ENCODE peak calls at places on chromosomes 6 and 20, in four cellular contexts. P is HepG2, A is neural progenitor cell, X is PC-9. N is an unnamed sample.

GRCh38 chr20:59735917-59736316 is 131.6 kb downstream of the PHACTR3 start:
- DNase-seq in X (no peak), P (no peak), A (no peak), N (no peak)

GRCh38 chr20:62961310-62961783 is 8.8 kb downstream of the SLC17A9 start:
- DNase-seq in X (no peak), A (peak; percentile 48), P (no peak), N (no peak)

GRCh38 chr20:33042430-33042829 is 11.0 kb downstream of the BPIFB6 start:
- DNase-seq in A (no peak), X (no peak), P (no peak), N (no peak)

GRCh38 chr6:151716446-151717047 is 90.9 kb upstream of the ESR1 start:
- DNase-seq in X (peak; percentile 47), P (peak; percentile 66), A (no peak), N (no peak)

GRCh38 chr20:38184098-38184497 is 19.0 kb upstream of the TGM2 start:
- DNase-seq in P (no peak), X (peak; percentile 98), A (no peak), N (no peak)

GRCh38 chr6:169934699-169935347 is 183.4 kb downstream of the ERMARD start:
- DNase-seq in P (no peak), A (no peak), X (no peak), N (no peak)

GRCh38 chr20:35010405-35011192 is 54.9 kb downstream of the MYH7B start:
- DNase-seq in A (no peak), X (no peak), P (no peak), N (no peak)

GRCh38 chr6:166955865-166956443 is 396 bp downstream of the RNASET2 start:
- DNase-seq in A (peak; percentile 87), X (peak; percentile 37), P (no peak), N (no peak)

GRCh38 chr20:54078296-54078695 is 7.9 kb upstream of the BCAS1 start:
- DNase-seq in A (no peak), X (no peak), P (peak; percentile 49), N (peak; percentile 89)

GRCh38 chr20:46399401-46399800 is 7.0 kb downstream of the ELMO2 start:
- DNase-seq in A (no peak), P (no peak), X (no peak), N (peak; percentile 51)

GRCh38 chr6:104771258-104771832 is 88.4 kb downstream of the HACE1 start:
- DNase-seq in P (peak; percentile 10), A (no peak), X (no peak), N (peak; percentile 10)

DNA sequence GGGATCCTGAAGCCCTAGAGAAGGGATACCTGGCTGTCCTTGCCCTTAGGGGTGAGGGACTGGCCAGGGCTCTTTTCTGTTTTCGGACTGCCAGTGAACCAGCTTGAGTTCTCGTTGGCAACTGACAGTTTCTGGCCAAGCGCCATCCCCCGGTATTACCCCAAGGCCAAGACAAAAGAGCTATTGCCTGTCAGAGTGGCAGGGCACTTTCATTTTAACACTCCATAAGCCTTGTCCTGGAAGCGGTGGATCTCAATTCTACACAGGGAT is 967 bp upstream of the CPXM1 start:
- DNase-seq in X (no peak), P (no peak), A (peak; percentile 15), N (no peak)
- TF ChIP-seq EZH2 in X (no peak), P (no peak), A (no peak), N (no peak)

GRCh38 chr6:20441921-20442320 is 40.2 kb downstream of the E2F3 start:
- DNase-seq in X (no peak), A (no peak), P (peak; percentile 65), N (no peak)

GRCh38 chr6:20444786-20445271 is 43.1 kb downstream of the E2F3 start:
- DNase-seq in P (no peak), X (no peak), A (no peak), N (no peak)

GRCh38 chr6:20447581-20448132 is 46.0 kb downstream of the E2F3 start:
- DNase-seq in P (no peak), A (no peak), X (no peak), N (no peak)

GRCh38 chr6:20448828-20449227 is 47.1 kb downstream of the E2F3 start:
- DNase-seq in P (peak; percentile 41), A (no peak), X (no peak), N (no peak)

DNA sequence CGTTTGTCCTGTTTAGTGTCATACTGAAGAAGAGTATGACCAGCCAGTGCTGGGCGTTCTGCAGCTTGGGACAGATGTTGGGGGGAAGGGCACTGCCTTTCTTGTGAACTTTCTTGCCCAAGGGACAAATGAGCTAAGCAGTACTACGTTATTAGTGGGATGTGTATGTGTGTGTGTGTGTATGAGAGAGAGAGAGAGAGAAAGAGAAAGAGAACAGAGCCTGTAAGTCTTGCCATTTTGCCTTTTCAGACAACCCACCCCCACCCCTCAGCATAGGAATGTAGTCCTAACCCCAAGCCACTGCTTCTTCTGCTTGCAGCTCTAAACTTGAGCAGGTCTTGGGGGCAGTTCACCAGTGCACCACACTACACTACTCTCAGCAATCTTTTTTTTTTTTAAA is 45.5 kb downstream of the E2F3 start:
- DNase-seq in X (no peak), A (no peak), P (no peak), N (no peak)
- H3K4me2 ChIP-seq in X (no peak overlapping the region), A (no peak overlapping the region), P (no peak overlapping the region), N (no peak overlapping the region)

DNA sequence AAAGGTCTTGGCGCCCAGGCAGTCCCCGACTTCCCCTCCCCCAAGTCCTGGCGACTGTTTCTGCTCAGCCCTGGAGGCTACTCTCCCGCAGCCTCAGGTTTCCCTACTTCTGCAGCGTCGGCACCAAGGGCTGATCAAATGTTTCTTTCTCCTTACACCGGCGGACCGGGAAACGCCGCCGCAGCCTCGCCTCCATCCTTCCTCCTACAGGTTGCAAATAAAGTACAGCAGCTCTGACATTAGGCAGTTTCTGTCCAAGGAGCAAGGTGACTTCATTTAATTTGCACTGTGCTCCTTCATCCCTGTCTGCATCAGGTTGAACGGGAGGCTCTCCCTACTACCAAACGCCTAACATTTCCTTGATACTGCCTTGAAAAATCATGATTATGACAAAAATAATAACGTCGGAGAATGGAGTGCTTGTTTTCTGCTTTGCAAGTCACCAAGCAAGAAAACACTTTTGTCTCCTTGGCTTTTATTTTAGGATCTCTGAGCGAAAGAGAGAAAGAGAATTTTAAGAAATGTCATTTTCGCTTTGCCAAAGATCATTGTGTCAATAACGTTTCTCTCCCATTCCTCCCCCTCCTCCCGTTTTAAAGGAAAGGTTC is 1.0 kb downstream of the CLIC5 start:
- DNase-seq in P (no peak), A (peak; percentile 65), X (no peak), N (no peak)
- TF ChIP-seq EZH2 in P (peak; percentile 97), A (peak; percentile 45), X (no peak), N (no peak)

DNA sequence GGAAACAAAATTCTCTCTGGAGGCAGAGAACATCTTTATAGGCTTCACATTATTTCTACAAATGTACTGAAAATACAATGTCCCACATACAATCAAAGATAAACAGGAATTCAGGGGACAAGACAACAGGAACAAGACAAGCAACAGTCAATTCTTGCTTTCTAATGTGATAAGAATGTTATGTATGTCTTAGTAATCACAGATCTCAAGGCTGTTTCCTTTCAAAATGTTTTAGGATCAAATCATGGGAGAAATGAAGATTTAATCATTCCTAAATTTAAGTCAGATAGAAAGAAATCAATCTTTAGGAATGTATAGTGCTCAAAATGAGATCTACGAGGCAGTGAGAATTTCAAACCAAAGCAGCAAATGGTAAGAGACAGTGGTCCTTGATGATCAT is 32.1 kb downstream of the NEDD9 start:
- DNase-seq in A (no peak), P (no peak), X (no peak), N (no peak)
- H3K4me2 ChIP-seq in A (no peak overlapping the region), P (no peak overlapping the region), X (no peak overlapping the region), N (no peak overlapping the region)

GRCh38 chr6:150599199-150600002 is at the start of gene PLEKHG1:
- DNase-seq in A (peak; percentile 87), P (no peak), X (peak; percentile 48), N (peak; percentile 57)
- TF ChIP-seq EZH2 in A (peak; percentile 65), P (peak; percentile 99), X (no peak), N (no peak)

DNA sequence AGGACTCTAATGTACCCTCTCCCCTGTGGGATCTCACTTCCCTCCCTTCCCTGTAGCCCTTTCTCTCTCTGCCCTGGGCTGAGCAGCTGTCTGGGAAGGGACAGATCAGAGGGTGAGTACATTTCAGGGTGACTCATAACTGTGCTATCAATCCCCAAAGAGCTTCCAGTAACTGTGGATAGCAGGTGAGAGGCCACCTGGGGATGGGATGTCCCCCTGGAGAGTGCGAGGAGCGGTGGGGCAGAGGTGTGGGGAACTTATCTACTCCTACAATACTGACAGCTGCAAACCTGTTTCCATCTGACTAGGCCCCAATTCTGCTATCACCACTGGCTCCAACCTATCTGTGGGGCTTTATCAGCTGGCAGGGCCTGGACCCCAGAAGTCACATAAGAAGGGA is 32.6 kb downstream of the KCNK5 start:
- DNase-seq in P (no peak), X (peak; percentile 65), A (no peak), N (no peak)
- H3K4me2 ChIP-seq in P (no peak overlapping the region), X (peak overlapping the region; percentile 52), A (no peak overlapping the region), N (no peak overlapping the region)

N was measured in MM.1S.